ENCODE peak calls at places on chromosomes 2 and 18, in four cellular contexts. U is spleen, N is kidney, O is Panc1. Z is an unnamed sample.

GRCh38 chr2:21930224-21930623 is 806.5 kb downstream of the TDRD15 start:
- DNase-seq in U (no peak), N (no peak), O (no peak), Z (no peak)

GRCh38 chr2:180122874-180123273 is 115.8 kb upstream of the CWC22 start:
- DNase-seq in U (no peak), N (no peak), O (no peak), Z (peak; percentile 70)

GRCh38 chr2:73110622-73111299 is 2.0 kb downstream of the RAB11FIP5 start:
- DNase-seq in U (no peak), N (no peak), O (no peak), Z (no peak)

GRCh38 chr2:15539999-15540398 is 21.1 kb downstream of the NBAS start:
- DNase-seq in U (no peak), N (no peak), O (no peak), Z (no peak)

GRCh38 chr18:59744271-59744721 is 47.1 kb upstream of the CCBE1 start:
- DNase-seq in U (no peak), N (no peak), O (peak; percentile 12), Z (peak; percentile 88)

GRCh38 chr2:69466728-69467127 is 29.5 kb upstream of the NFU1 start:
- DNase-seq in U (no peak), N (no peak), O (no peak), Z (no peak)

GRCh38 chr2:39715095-39715494 is 49.4 kb downstream of the TMEM178A start:
- DNase-seq in U (no peak), N (no peak), O (no peak), Z (peak; percentile 22)

GRCh38 chr18:47883771-47884413 is 46.6 kb downstream of the SMAD2 start:
- DNase-seq in U (no peak), N (no peak), O (no peak), Z (peak; percentile 52)

GRCh38 chr2:163347982-163348842 is 387.6 kb downstream of the FIGN start:
- DNase-seq in U (peak; percentile 82), N (peak; percentile 94), O (peak; percentile 87), Z (peak; percentile 94)

GRCh38 chr18:22489694-22490093 is 72.0 kb upstream of the CTAGE1 start:
- DNase-seq in U (no peak), N (no peak), O (no peak), Z (peak; percentile 26)

GRCh38 chr18:40612356-40612755 is 1342.7 kb upstream of the PIK3C3 start:
- DNase-seq in U (no peak), N (no peak), O (no peak), Z (no peak)

GRCh38 chr18:5197032-5197434 is at the start of gene AKAIN1:
- DNase-seq in U (no peak), N (peak; percentile 65), O (no peak), Z (peak; percentile 36)

GRCh38 chr2:43513216-43513615 is 82.6 kb downstream of the THADA start:
- DNase-seq in U (no peak), N (no peak), O (no peak), Z (no peak)

GRCh38 chr2:171893196-171893823 is 734 bp downstream of the SLC25A12 start:
- DNase-seq in U (no peak), N (no peak), O (no peak), Z (peak; percentile 36)
- TF ChIP-seq CTCF in U (no peak), N (no peak), O (no peak), Z (no peak)

DNA sequence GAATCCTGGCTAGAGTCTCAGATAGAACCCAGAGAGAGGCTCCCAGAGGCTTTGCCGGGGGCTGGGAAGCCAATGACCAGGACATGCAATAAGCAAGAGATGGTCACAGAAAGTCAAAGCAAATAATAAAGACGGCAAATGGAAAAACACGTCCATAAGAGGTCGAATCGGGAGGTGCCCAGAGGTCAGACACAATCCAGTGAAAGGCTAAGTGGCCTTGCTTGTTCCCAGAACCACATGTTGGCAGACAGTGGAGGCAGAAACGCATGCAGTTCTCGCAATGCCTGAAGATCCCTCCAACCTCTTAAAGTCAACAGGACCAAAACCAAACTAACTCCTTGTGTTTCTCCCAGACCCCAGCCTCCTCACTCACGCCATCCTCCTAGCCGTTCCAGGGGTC is 3.0 kb downstream of the CYB5A start:
- DNase-seq in U (no peak), N (no peak), O (no peak), Z (no peak)
- H3K4me3 ChIP-seq in U (no peak overlapping the region), N (peak overlapping the region; percentile 96), O (no peak overlapping the region), Z (no peak overlapping the region)

DNA sequence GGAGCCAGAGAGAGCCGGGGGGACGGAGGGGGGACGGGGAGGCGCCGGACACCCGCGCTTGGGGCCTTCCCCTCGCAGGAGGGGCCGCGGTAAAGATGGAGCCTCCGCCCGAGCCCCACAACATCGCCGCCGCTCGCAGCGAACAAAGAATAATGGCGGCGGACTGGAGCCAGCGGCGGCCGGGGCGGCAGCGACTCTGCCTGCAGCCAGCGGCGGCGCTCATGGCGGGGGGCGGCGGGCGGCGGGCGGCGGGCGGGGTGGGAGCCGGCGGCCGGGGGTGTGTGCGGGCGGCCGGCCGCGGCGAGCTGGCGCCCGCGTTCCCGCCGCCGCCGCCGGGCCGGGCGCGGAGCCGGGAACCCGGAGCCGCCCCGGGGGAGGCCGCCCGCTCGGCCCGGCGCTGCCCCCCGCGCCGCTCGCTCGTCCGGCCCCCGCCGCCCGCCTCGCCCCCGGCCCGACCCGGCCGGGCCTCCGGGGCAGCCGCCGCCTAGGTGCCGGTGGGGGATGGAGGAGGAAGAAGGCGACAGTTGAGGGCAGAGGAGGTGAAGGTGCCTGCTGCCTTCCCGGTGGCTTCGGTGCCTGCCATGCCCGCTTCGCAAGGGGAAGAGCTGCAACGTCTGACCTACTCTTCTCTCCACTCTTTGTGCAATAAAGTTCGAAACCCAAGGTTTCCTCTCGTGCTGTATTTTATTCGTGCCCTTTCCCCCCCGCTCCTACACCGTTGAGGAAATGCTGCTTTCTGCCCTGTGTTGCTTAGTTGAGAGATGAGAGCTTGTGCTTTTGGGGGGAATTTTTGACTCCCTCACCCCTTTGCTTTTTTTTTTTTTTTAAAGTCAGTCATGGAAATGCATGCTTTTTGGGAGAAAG is 630 bp downstream of the CREB1 start:
- DNase-seq in U (peak; percentile 92), N (peak; percentile 85), O (no peak), Z (peak; percentile 51)
- TF ChIP-seq CTCF in U (no peak), N (no peak), O (no peak), Z (no peak)

DNA sequence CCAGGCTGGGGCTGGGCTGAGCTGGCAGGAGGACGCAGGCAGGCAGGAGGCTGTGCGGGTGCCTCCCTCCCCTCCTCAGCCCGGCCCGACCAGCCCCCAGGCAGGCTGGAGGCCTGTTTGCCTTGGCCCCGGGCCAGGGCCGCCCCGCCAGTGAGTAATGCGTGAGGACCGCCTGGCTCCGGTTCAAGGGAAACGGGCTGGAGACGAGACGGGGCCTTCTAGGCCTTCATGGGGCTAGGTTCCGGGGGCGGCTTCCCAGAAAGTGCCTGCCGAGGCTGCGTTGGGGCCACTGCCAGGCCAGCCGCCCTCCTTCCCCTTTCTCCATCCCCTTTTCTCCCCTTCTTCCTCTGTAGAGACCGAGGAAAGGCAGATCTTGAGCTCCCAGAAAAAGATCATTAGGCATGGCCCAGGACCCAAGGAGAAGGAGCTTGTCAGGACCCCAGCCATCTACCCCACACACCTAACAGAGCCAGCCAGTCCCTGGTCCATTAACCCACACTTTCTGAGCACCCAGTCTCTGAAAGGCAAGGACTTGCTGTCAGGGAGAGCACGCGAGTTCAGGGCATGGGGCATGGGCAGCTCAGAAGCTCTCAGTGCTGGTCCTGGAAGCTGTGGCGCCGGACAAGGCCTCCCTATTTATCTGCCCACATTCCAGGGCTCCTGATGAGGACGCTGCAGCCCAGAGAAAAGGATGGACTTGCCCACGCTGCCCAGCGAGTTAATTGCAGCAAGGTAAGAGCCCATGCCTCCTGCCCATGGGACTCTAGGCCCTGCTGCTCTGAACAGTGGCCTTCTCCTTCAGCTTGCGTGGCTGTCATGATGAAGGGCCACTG is 48.5 kb downstream of the SMAD7 start:
- DNase-seq in U (peak; percentile 82), N (peak; percentile 98), O (no peak), Z (peak; percentile 95)
- H3K4me3 ChIP-seq in U (no peak overlapping the region), N (no peak overlapping the region), O (no peak overlapping the region), Z (no peak overlapping the region)

GRCh38 chr18:75208055-75208835 is 694 bp downstream of the PTGR3 start:
- DNase-seq in U (peak; percentile 89), N (peak; percentile 85), O (no peak), Z (peak; percentile 61)
- TF ChIP-seq CTCF in U (no peak), N (no peak), O (no peak), Z (no peak)

DNA sequence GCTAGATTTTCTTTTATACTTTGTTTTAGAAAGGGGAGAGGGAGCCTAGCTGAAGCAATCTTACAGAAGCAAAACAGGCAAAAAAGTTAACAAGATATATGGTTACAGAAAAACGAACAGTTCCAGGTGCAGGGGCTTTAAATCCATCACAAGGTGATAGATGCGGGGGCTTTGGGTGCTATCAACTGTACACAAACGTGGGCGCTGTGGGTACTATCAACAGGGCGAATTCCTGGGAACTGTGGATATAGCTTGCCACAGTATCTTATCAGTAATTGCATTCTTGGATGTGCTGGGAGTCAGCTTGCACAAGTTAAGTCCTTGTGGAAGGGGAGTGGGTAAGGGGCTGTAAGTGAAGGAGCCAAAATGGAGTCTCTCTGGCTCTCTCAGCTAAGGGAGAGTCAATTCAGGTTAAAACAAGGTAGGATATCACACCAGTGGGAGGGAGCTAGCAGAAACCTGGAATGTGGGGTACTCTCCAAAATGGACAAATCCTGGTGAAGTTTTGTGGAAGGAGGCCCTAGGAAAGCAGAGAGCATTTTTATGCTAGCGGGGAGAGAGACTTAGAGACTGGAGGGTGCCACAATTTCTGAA is 325.8 kb upstream of the SPHKAP start:
- DNase-seq in U (no peak), N (no peak), O (no peak), Z (no peak)
- H3K4me3 ChIP-seq in U (no peak overlapping the region), N (no peak overlapping the region), O (no peak overlapping the region), Z (no peak overlapping the region)

DNA sequence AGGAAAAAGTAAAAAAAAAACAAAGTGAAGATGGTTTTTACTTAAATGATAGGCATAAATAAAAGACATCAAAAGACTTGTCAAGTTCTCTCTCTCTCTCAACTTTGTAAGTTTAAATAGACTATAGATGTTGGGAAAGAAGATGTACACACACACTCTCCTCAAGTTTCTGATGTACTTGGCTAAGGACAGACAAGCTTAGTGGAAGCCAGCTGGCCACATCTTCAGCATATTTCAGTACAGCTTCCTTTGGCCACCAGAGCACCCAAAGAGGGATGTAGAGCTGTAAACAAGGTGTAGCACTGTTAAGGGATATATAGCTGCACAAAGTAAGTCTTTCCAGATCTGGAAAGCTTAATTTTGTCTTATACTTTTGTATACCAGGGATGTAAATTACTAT is 64.2 kb upstream of the MSTN start:
- DNase-seq in U (no peak), N (no peak), O (no peak), Z (peak; percentile 36)
- TF ChIP-seq CTCF in U (no peak), N (no peak), O (no peak), Z (no peak)

GRCh38 chr2:28613616-28614501 is 118.0 kb downstream of the PLB1 start:
- DNase-seq in U (peak; percentile 46), N (peak; percentile 63), O (no peak), Z (peak; percentile 39)
- H3K4me3 ChIP-seq in U (no peak overlapping the region), N (no peak overlapping the region), O (no peak overlapping the region), Z (no peak overlapping the region)

DNA sequence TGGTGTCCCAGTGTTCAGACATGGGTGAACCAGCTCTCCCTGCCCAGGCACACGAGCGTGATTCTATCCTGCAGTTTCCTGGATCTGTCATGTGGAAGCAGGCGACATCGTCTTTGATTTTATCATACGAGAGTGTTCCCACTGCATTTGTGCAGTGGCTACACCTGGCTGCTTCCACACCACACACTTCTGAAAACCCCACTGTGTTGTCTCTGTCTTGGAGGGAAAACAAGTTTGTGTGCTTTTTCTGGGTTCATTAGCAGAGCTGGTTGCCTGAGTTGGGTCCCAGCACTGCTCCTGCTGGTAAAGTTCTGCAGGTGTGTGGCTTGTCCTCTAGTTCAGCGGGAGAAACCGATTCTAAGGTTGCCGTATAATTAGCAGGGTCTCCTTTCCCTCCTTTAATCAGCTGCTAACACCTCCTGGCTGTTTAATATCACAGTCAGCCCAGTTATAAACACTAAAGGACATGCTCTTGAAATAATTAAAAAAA is 58.5 kb upstream of the TWIST2 start:
- DNase-seq in U (no peak), N (no peak), O (no peak), Z (no peak)
- TF ChIP-seq CTCF in U (no peak), N (no peak), O (no peak), Z (no peak)